ENCODE peak calls at places on chromosomes 1 and 21, in four cellular contexts. Q, J, A and F are unnamed samples. For H3K27me3, the result is how much of the 10 kb centered on the place peaks cover.

GRCh38 chr1:228294717-228295116 is 86.9 kb downstream of the OBSCN start:
- DNase-seq in Q (peak), J (no peak), A (no peak), F (no peak)

GRCh38 chr1:95041491-95042165 is 31.1 kb downstream of the ALG14 start:
- DNase-seq in Q (peak), J (peak), A (peak), F (peak)

GRCh38 chr1:217484881-217485280 is 146.0 kb downstream of the GPATCH2 start:
- DNase-seq in Q (no peak), J (no peak), A (no peak), F (no peak)

GRCh38 chr1:234600418-234601216 is 9.4 kb downstream of the IRF2BP2 start:
- DNase-seq in Q (peak), J (peak), A (peak), F (no peak)

GRCh38 chr1:158075078-158075477 is 81.6 kb downstream of the KIRREL1 start:
- DNase-seq in Q (no peak), J (no peak), A (no peak), F (no peak)

GRCh38 chr1:234212764-234213406 is 160.4 kb upstream of the COA6 start:
- DNase-seq in Q (peak), J (no peak), A (no peak), F (no peak)

GRCh38 chr1:67285780-67286488 is 21.7 kb upstream of the IL12RB2 start:
- DNase-seq in Q (no peak), J (no peak), A (no peak), F (peak)

GRCh38 chr21:41768371-41769042 is 1.7 kb upstream of the RIPK4 start:
- DNase-seq in Q (peak), J (no peak), A (no peak), F (peak)

GRCh38 chr1:67430358-67431155 is at the start of gene SERBP1:
- DNase-seq in Q (peak), J (peak), A (peak), F (peak)

GRCh38 chr1:186626969-186627368 is 53.3 kb downstream of the PTGS2 start:
- DNase-seq in Q (no peak), J (no peak), A (no peak), F (no peak)

GRCh38 chr21:36962098-36962780 is 4.2 kb downstream of the HLCS start:
- DNase-seq in Q (no peak), J (no peak), A (no peak), F (no peak)

GRCh38 chr1:208223136-208223535 is 21.0 kb downstream of the PLXNA2 start:
- DNase-seq in Q (no peak), J (no peak), A (no peak), F (no peak)

GRCh38 chr1:58585591-58586151 is 8.6 kb upstream of the TACSTD2 start:
- DNase-seq in Q (no peak), J (peak), A (no peak), F (no peak)

GRCh38 chr1:42845866-42846256 is 552 bp upstream of the ZNF691 start:
- DNase-seq in Q (no peak), J (no peak), A (no peak), F (no peak)

GRCh38 chr1:53409695-53410094 is 49.5 kb upstream of the DMRTB1 start:
- DNase-seq in Q (no peak), J (no peak), A (no peak), F (no peak)

DNA sequence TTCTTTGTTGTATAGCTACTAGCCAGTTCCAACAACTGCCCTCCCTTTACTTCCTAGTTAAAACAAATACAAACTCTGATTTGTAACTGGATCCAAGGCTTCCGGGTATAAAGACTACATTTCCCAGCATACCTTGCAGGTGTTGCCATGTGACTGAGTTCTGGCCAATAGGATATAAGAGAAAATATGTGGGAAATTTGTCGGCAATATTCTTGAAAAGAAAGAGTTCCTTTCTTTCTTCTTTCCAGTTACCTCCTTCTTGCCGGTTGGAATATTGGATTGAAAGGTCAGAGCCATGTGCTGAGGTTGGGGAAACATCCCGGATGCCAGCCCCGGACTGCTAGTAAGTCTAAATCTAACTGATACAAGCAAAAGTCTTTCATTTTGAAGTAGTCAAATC is 23.0 kb upstream of the ZBTB40 start:
- DNase-seq in Q (no peak), J (no peak), A (no peak), F (peak)
- H3K27ac ChIP-seq in Q (no peak), J (no peak), A (no peak), F (no peak)

DNA sequence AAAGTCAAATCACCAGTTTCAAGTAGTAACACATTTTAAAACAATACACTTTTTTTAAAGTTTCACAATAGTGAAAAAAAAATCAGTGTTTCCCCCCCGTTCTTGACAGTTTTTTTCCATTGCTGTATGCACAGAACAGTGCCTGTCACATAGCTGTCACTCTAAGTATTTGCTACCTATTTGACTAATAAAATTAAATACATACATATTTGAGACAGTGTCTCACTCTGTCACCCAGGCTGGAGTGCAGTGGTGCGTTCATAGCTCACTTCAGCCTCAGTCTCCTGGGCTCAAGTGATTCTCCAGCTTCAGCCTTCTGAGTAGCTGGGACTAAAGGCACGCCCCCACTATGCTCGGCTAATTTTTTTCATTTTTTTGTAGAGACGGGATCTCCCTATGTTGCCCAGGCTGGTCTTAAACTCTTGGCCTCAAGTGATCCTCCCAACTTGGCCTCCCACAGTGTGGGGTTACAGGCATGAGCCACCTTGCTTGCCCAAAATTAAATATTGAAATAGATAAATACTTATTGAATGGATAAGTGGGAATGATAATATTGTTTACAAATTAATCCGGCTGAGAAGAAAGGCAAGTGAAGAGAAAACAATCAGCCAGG is 12.6 kb upstream of the RHBG start:
- DNase-seq in Q (no peak), J (no peak), A (no peak), F (no peak)
- H3K27me3 ChIP-seq in Q (under half), J (under half), A (under half), F (under half)

GRCh38 chr1:202007703-202008489 is 2.5 kb upstream of the ELF3 start:
- DNase-seq in Q (peak), J (no peak), A (no peak), F (no peak)
- H3K27ac ChIP-seq in Q (peak), J (no peak), A (no peak), F (no peak)

DNA sequence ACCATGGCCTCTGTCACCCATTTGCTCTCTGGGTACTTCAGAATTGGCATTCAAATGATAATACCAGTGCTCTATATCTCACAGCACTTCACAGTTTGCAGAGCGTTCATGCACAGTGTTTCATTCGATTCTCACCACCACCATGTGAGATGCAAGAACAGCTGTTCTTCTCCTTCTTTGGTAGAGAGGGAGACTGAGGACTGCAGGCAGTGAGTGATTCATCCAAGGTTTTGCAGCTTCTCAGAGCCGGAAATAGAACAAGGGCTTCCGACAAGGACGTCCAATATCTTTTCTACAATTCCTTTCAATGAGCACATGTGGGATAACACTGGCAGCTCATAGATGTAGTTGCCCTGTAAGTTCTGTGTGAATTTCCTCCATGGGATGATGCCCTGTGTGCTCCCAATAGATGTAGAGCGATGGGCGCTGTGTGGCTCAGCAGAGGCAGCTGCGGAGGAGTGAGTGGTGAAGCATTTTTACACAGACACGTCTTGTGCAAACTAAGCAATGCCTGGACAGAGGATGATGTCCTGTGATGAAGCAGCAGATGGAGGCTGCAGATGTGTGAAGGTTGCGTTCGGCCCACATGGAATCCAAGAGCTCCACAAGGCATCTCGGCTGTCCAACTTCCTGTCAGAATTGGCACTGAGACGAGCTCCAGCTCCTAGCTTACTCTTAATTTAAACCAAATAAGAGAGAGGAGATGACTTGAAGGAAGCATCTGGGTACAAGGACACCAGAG is 24.9 kb downstream of the MT1HL1 start:
- DNase-seq in Q (no peak), J (no peak), A (no peak), F (no peak)
- H3K27me3 ChIP-seq in Q (under half), J (under half), A (under half), F (under half)

GRCh38 chr1:189774721-189775287 is 702.9 kb downstream of the BRINP3 start:
- DNase-seq in Q (no peak), J (no peak), A (no peak), F (no peak)
- H3K27ac ChIP-seq in Q (no peak), J (no peak), A (no peak), F (no peak)

GRCh38 chr1:29389533-29390041 is 153.3 kb downstream of the PTPRU start:
- DNase-seq in Q (no peak), J (no peak), A (no peak), F (no peak)
- H3K27me3 ChIP-seq in Q (under half), J (under half), A (under half), F (under half)

GRCh38 chr1:33501774-33502173 is 29.3 kb downstream of the ZSCAN20 start:
- DNase-seq in Q (no peak), J (no peak), A (no peak), F (no peak)
- H3K27ac ChIP-seq in Q (no peak), J (no peak), A (no peak), F (no peak)

DNA sequence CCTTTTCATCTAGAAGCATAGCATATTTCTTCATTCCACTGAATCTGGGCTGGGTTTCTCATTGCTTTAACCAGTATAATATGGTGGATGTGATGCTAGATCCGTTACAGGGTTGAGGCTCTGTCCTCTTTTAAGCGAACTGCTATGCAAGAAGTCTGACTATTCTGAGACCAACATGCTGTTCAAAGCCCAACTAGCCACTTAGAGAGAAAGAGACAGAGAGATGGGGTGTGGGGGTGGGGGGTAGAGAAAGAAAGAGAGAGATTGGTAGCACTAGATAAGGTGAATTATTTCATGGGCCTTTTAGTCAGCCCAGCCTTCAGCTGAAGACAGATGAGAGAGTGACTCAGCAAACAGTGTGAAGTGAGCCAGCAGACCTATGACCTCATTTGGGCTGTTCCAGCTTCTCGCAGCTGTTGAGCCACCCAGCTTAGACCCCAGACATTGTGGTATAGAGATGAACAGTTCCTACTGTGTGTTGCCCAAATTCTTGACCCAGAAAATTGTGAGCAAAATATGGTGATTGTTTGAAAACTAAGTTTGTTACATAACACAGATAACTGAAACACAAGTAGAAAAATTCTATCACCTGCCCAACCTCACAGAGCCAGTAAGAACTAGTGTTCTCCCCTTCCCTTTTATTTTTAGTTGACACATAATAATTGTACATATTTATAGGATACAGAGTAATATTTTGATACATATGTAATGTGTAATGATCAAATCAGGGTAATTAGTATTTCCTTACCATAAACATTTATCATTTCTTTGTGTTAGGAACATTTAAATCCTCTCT is 40.7 kb upstream of the PRKACB start:
- DNase-seq in Q (peak), J (peak), A (peak), F (peak)
- H3K27me3 ChIP-seq in Q (under half), J (under half), A (under half), F (under half)